ENCODE peak calls at places on chromosomes 12 and 14, in four cellular contexts. One of them, this sample, is unnamed.

GRCh38 chr14:68270342-68270741 is 450.8 kb downstream of the RAD51B start:
- DNase-seq in glutamatergic neuron: no peak
- DNase-seq in H54: no peak
- DNase-seq in NCI-H2081: no peak
- DNase-seq in this sample: no peak

GRCh38 chr12:75505706-75506312 is 5.6 kb downstream of the KRR1 start:
- DNase-seq in NCI-H2081: no peak
- DNase-seq in H54: no peak
- DNase-seq in glutamatergic neuron: no peak
- DNase-seq in this sample: no peak

GRCh38 chr14:68685419-68686211 is 107.3 kb downstream of the ZFP36L1 start:
- DNase-seq in H54: no peak
- DNase-seq in glutamatergic neuron: no peak
- DNase-seq in NCI-H2081: no peak
- DNase-seq in this sample: peak

GRCh38 chr12:53423597-53423996 is at the start of gene AMHR2:
- DNase-seq in H54: no peak
- DNase-seq in NCI-H2081: no peak
- DNase-seq in glutamatergic neuron: no peak
- DNase-seq in this sample: no peak

GRCh38 chr12:104136577-104136976 is 1.4 kb downstream of the NFYB start:
- DNase-seq in NCI-H2081: no peak
- DNase-seq in glutamatergic neuron: no peak
- DNase-seq in H54: no peak
- DNase-seq in this sample: no peak

GRCh38 chr14:90674043-90674670 is 142.1 kb downstream of the TTC7B start:
- DNase-seq in NCI-H2081: no peak
- DNase-seq in H54: no peak
- DNase-seq in glutamatergic neuron: no peak
- DNase-seq in this sample: no peak

GRCh38 chr12:50017047-50017446 is 8.2 kb downstream of the RACGAP1 start:
- DNase-seq in H54: no peak
- DNase-seq in glutamatergic neuron: no peak
- DNase-seq in NCI-H2081: no peak
- DNase-seq in this sample: peak

GRCh38 chr12:56337753-56338221 is 897 bp upstream of the IL23A start:
- DNase-seq in glutamatergic neuron: no peak
- DNase-seq in H54: no peak
- DNase-seq in NCI-H2081: no peak
- DNase-seq in this sample: no peak

GRCh38 chr12:1553987-1554982 is 40.1 kb downstream of the FBXL14 start:
- DNase-seq in NCI-H2081: no peak
- DNase-seq in H54: no peak
- DNase-seq in glutamatergic neuron: no peak
- DNase-seq in this sample: no peak

GRCh38 chr12:118052324-118053070 is 8.5 kb downstream of the WSB2 start:
- DNase-seq in H54: peak
- DNase-seq in glutamatergic neuron: no peak
- DNase-seq in NCI-H2081: no peak
- DNase-seq in this sample: peak

GRCh38 chr12:49232940-49233841 is 31.7 kb upstream of the TUBA1C start:
- DNase-seq in NCI-H2081: peak
- DNase-seq in H54: no peak
- DNase-seq in glutamatergic neuron: peak
- DNase-seq in this sample: no peak

GRCh38 chr14:36268957-36269734 is 51.3 kb downstream of the MBIP start:
- DNase-seq in glutamatergic neuron: no peak
- DNase-seq in NCI-H2081: no peak
- DNase-seq in H54: no peak
- DNase-seq in this sample: no peak